ENCODE peak calls at places on chromosomes 2 and 18, in seven cellular contexts. J, V, H, M, G, R and E are unnamed samples.

GRCh38 chr2:209685340-209685739 is 86.3 kb upstream of the UNC80 start:
- DNase-seq in G (no peak), M (no peak), H (no peak), R (no peak), J (no peak), V (no peak), E (no peak)

GRCh38 chr2:213043566-213043965 is 107.8 kb downstream of the IKZF2 start:
- DNase-seq in V (no peak), H (no peak), J (no peak), M (no peak), G (no peak), R (no peak), E (no peak)

GRCh38 chr2:36376319-36376765 is 20.8 kb downstream of the CRIM1 start:
- DNase-seq in G (no peak), J (no peak), R (no peak), M (no peak), V (peak; percentile 78), H (peak; percentile 59), E (no peak)

GRCh38 chr2:148876190-148876588 is 1.2 kb downstream of the KIF5C start:
- DNase-seq in G (no peak), M (no peak), V (peak; percentile 17), H (no peak), J (peak; percentile 87), R (peak; percentile 81), E (peak; percentile 2)

GRCh38 chr2:237060518-237061312 is 25.0 kb upstream of the COPS8 start:
- DNase-seq in V (peak; percentile 55), M (peak; percentile 30), J (peak; percentile 82), H (peak; percentile 83), G (peak; percentile 56), R (no peak), E (peak; percentile 71)

GRCh38 chr18:49997468-49998045 is 184.2 kb upstream of the ACAA2 start:
- DNase-seq in J (no peak), V (no peak), R (no peak), H (no peak), G (no peak), M (no peak), E (no peak)

GRCh38 chr18:25289040-25289631 is 62.8 kb downstream of the ZNF521 start:
- DNase-seq in V (no peak), R (no peak), M (peak; percentile 69), J (no peak), G (peak; percentile 10), H (peak; percentile 94), E (no peak)

GRCh38 chr18:30271716-30272115 is 770.8 kb downstream of the DSC3 start:
- DNase-seq in G (no peak), J (peak; percentile 55), H (no peak), V (no peak), R (no peak), M (no peak), E (no peak)

GRCh38 chr2:102159295-102159694 is 16.7 kb downstream of the IL1R1 start:
- DNase-seq in R (no peak), V (no peak), G (peak; percentile 59), J (no peak), M (no peak), H (peak; percentile 42), E (no peak)

GRCh38 chr2:85110991-85111560 is 22.1 kb upstream of the TCF7L1 start:
- DNase-seq in V (no peak), J (no peak), R (no peak), G (no peak), H (peak; percentile 23), M (no peak), E (no peak)

GRCh38 chr2:160224060-160224459 is 24.0 kb upstream of the ITGB6 start:
- DNase-seq in M (peak; percentile 71), J (no peak), R (no peak), G (peak; percentile 98), H (peak; percentile 98), V (no peak), E (peak; percentile 87)

GRCh38 chr2:37585982-37586621 is 85.3 kb downstream of the CDC42EP3 start:
- DNase-seq in J (no peak), H (peak; percentile 94), R (no peak), G (peak; percentile 95), M (no peak), V (no peak), E (peak; percentile 87)

GRCh38 chr2:38733300-38733971 is 17.7 kb downstream of the SRSF7 start:
- DNase-seq in J (no peak), V (no peak), H (no peak), M (no peak), R (no peak), G (no peak), E (no peak)

GRCh38 chr2:54479422-54479821 is 23.3 kb downstream of the SPTBN1 start:
- DNase-seq in H (peak; percentile 84), G (peak; percentile 57), R (no peak), M (no peak), J (no peak), V (no peak), E (no peak)

GRCh38 chr2:75241696-75242095 is 42.4 kb upstream of the TACR1 start:
- DNase-seq in R (no peak), J (no peak), G (peak; percentile 25), V (no peak), H (peak; percentile 57), M (no peak), E (peak; percentile 48)

GRCh38 chr2:14492920-14493503 is 139.5 kb upstream of the LRATD1 start:
- DNase-seq in R (no peak), V (no peak), M (peak; percentile 83), J (peak; percentile 55), H (peak; percentile 83), G (peak; percentile 98), E (no peak)

GRCh38 chr18:31490387-31490786 is 7.6 kb upstream of the DSG2 start:
- DNase-seq in G (peak; percentile 97), H (no peak), M (no peak), R (no peak), V (no peak), J (no peak), E (peak; percentile 80)

GRCh38 chr18:63236990-63237389 is 82.6 kb downstream of the BCL2 start:
- DNase-seq in J (no peak), R (peak; percentile 76), H (no peak), M (no peak), G (no peak), V (peak; percentile 44), E (no peak)

GRCh38 chr2:234816056-234816455 is 135.8 kb upstream of the SH3BP4 start:
- DNase-seq in J (no peak), R (no peak), H (no peak), V (no peak), M (no peak), G (no peak), E (no peak)

GRCh38 chr2:148132400-148132799 is 111.5 kb downstream of the MBD5 start:
- DNase-seq in G (peak; percentile 76), M (no peak), V (no peak), H (peak; percentile 83), J (no peak), R (no peak), E (no peak)

GRCh38 chr2:136522724-136523123 is 242.6 kb upstream of the THSD7B start:
- DNase-seq in V (no peak), M (no peak), R (no peak), G (no peak), H (no peak), J (no peak), E (no peak)

GRCh38 chr2:240293126-240293864 is 142.2 kb upstream of the GPC1 start:
- DNase-seq in R (peak; percentile 59), V (no peak), M (no peak), H (no peak), J (no peak), G (no peak), E (no peak)

GRCh38 chr2:128607440-128607839 is 288.8 kb upstream of the HS6ST1 start:
- DNase-seq in H (no peak), G (no peak), M (no peak), J (no peak), R (peak; percentile 47), V (peak; percentile 9), E (no peak)

GRCh38 chr2:69893684-69894481 is at the start of gene SNRNP27:
- DNase-seq in H (peak; percentile 89), V (peak; percentile 86), R (peak; percentile 93), M (peak; percentile 53), J (peak; percentile 88), G (peak; percentile 78), E (peak; percentile 89)

GRCh38 chr2:96534701-96535181 is 1.8 kb upstream of the ARID5A start:
- DNase-seq in R (peak; percentile 59), V (no peak), J (no peak), M (no peak), H (no peak), G (peak; percentile 71), E (no peak)

GRCh38 chr2:41791523-41791922 is 256.3 kb upstream of the PKDCC start:
- DNase-seq in R (no peak), M (no peak), H (peak; percentile 58), G (peak; percentile 25), J (peak; percentile 65), V (peak; percentile 35), E (peak; percentile 39)

GRCh38 chr18:22467760-22468553 is 50.2 kb upstream of the CTAGE1 start:
- DNase-seq in G (peak; percentile 99), R (no peak), J (no peak), M (peak; percentile 96), H (peak; percentile 100), V (no peak), E (no peak)

GRCh38 chr2:235011929-235012631 is 60.3 kb downstream of the SH3BP4 start:
- DNase-seq in H (no peak), M (no peak), G (no peak), R (no peak), V (no peak), J (peak; percentile 88), E (no peak)

GRCh38 chr2:10285578-10286198 is 17.0 kb upstream of the HPCAL1 start:
- DNase-seq in R (peak; percentile 88), V (no peak), J (no peak), H (peak; percentile 27), G (no peak), M (no peak), E (no peak)
- TF ChIP-seq CTCF in R (no peak), V (no peak), J (no peak), H (no peak), G (no peak), M (no peak), E (no peak)

GRCh38 chr2:233566141-233566956 is at the start of gene USP40:
- DNase-seq in V (peak; percentile 89), R (peak; percentile 91), M (peak; percentile 73), J (peak; percentile 94), H (peak; percentile 92), G (peak; percentile 85), E (peak; percentile 71)

GRCh38 chr2:233565685-233566140 is 869 bp downstream of the USP40 start:
- DNase-seq in J (no peak), M (no peak), H (no peak), V (no peak), G (no peak), R (no peak), E (peak; percentile 11)

GRCh38 chr2:233563663-233564430 is 2.7 kb downstream of the USP40 start:
- DNase-seq in M (no peak), H (no peak), R (no peak), V (no peak), G (no peak), J (no peak), E (no peak)
- H3K4me3 ChIP-seq in M (no peak overlapping the region), H (no peak overlapping the region), R (no peak overlapping the region), V (no peak overlapping the region), G (no peak overlapping the region), J (no peak overlapping the region), E (no peak overlapping the region)

GRCh38 chr2:184927040-184927439 is 328.7 kb downstream of the ZNF804A start:
- DNase-seq in V (no peak), H (no peak), G (no peak), R (no peak), J (no peak), M (no peak), E (no peak)
- TF ChIP-seq CTCF in V (no peak), H (no peak), G (no peak), R (no peak), J (no peak), M (no peak), E (no peak)

GRCh38 chr18:55088561-55088960 is 129.3 kb upstream of the CCDC68 start:
- DNase-seq in J (no peak), G (no peak), R (no peak), V (no peak), H (no peak), M (no peak), E (no peak)
- H3K4me3 ChIP-seq in J (no peak overlapping the region), G (no peak overlapping the region), R (no peak overlapping the region), V (no peak overlapping the region), H (no peak overlapping the region), M (no peak overlapping the region), E (no peak overlapping the region)